ENCODE peak calls at places on chromosome 6, in five cellular contexts. One of them, this sample, is unnamed.
A peak's percentile ranks its signal among the peaks of the same experiment; 100 is the strongest.

GRCh38 chr6:166595061-166595780 is 8.7 kb upstream of the RAMACL start:
- DNase-seq in A549: no peak
- DNase-seq in astrocyte of the cerebellum: peak; percentile 80
- DNase-seq in heart left ventricle: no peak
- DNase-seq in brain microvascular endothelial cell: peak; percentile 88
- DNase-seq in this sample: peak; percentile 70

GRCh38 chr6:53679446-53679933 is 13.9 kb upstream of the KLHL31 start:
- DNase-seq in A549: peak; percentile 60
- DNase-seq in astrocyte of the cerebellum: peak; percentile 19
- DNase-seq in heart left ventricle: no peak
- DNase-seq in brain microvascular endothelial cell: peak; percentile 18
- DNase-seq in this sample: peak; percentile 27

GRCh38 chr6:6993503-6994237 is 114.1 kb upstream of the RREB1 start:
- DNase-seq in A549: no peak
- DNase-seq in astrocyte of the cerebellum: no peak
- DNase-seq in heart left ventricle: no peak
- DNase-seq in brain microvascular endothelial cell: no peak
- DNase-seq in this sample: no peak

GRCh38 chr6:104356197-104356596 is 503.5 kb downstream of the HACE1 start:
- DNase-seq in A549: no peak
- DNase-seq in astrocyte of the cerebellum: no peak
- DNase-seq in heart left ventricle: no peak
- DNase-seq in brain microvascular endothelial cell: no peak
- DNase-seq in this sample: no peak

GRCh38 chr6:157269261-157269794 is 54.0 kb downstream of the TMEM242 start:
- DNase-seq in A549: no peak
- DNase-seq in astrocyte of the cerebellum: peak; percentile 15
- DNase-seq in heart left ventricle: peak; percentile 87
- DNase-seq in brain microvascular endothelial cell: peak; percentile 65
- DNase-seq in this sample: peak; percentile 30

GRCh38 chr6:12962995-12963394 is 246.4 kb downstream of the PHACTR1 start:
- DNase-seq in A549: no peak
- DNase-seq in astrocyte of the cerebellum: no peak
- DNase-seq in heart left ventricle: no peak
- DNase-seq in brain microvascular endothelial cell: no peak
- DNase-seq in this sample: peak; percentile 55

GRCh38 chr6:55943329-55943728 is 67.9 kb upstream of the BMP5 start:
- DNase-seq in A549: no peak
- DNase-seq in astrocyte of the cerebellum: peak; percentile 11
- DNase-seq in heart left ventricle: no peak
- DNase-seq in brain microvascular endothelial cell: peak; percentile 18
- DNase-seq in this sample: peak; percentile 18

GRCh38 chr6:15355683-15356099 is 109.8 kb downstream of the JARID2 start:
- DNase-seq in A549: no peak
- DNase-seq in astrocyte of the cerebellum: no peak
- DNase-seq in heart left ventricle: no peak
- DNase-seq in brain microvascular endothelial cell: no peak
- DNase-seq in this sample: no peak

GRCh38 chr6:14290448-14291388 is 173.1 kb downstream of the CD83 start:
- DNase-seq in A549: no peak
- DNase-seq in astrocyte of the cerebellum: no peak
- DNase-seq in heart left ventricle: no peak
- DNase-seq in brain microvascular endothelial cell: no peak
- DNase-seq in this sample: no peak

GRCh38 chr6:129212081-129212480 is 329.1 kb downstream of the LAMA2 start:
- DNase-seq in A549: no peak
- DNase-seq in astrocyte of the cerebellum: no peak
- DNase-seq in heart left ventricle: no peak
- DNase-seq in brain microvascular endothelial cell: no peak
- DNase-seq in this sample: no peak

GRCh38 chr6:168937061-168937460 is 316.6 kb downstream of the THBS2 start:
- DNase-seq in A549: no peak
- DNase-seq in astrocyte of the cerebellum: no peak
- DNase-seq in heart left ventricle: no peak
- DNase-seq in brain microvascular endothelial cell: no peak
- DNase-seq in this sample: peak; percentile 48

GRCh38 chr6:150662814-150663213 is 63.1 kb downstream of the PLEKHG1 start:
- DNase-seq in A549: no peak
- DNase-seq in astrocyte of the cerebellum: no peak
- DNase-seq in heart left ventricle: no peak
- DNase-seq in brain microvascular endothelial cell: no peak
- DNase-seq in this sample: no peak

GRCh38 chr6:139296927-139297326 is 5.1 kb upstream of the TXLNB start:
- DNase-seq in A549: no peak
- DNase-seq in astrocyte of the cerebellum: peak; percentile 84
- DNase-seq in heart left ventricle: no peak
- DNase-seq in brain microvascular endothelial cell: peak; percentile 57
- DNase-seq in this sample: peak; percentile 68

GRCh38 chr6:41942045-41942851 is 640 bp upstream of the CCND3 start:
- DNase-seq in A549: no peak
- DNase-seq in astrocyte of the cerebellum: no peak
- DNase-seq in heart left ventricle: no peak
- DNase-seq in brain microvascular endothelial cell: no peak
- DNase-seq in this sample: peak; percentile 85

GRCh38 chr6:140602843-140603242 is 1228.4 kb upstream of the CITED2 start:
- DNase-seq in A549: no peak
- DNase-seq in astrocyte of the cerebellum: no peak
- DNase-seq in heart left ventricle: no peak
- DNase-seq in brain microvascular endothelial cell: no peak
- DNase-seq in this sample: no peak

GRCh38 chr6:43774776-43775583 is 5.0 kb downstream of the VEGFA start:
- DNase-seq in A549: peak; percentile 57
- DNase-seq in astrocyte of the cerebellum: no peak
- DNase-seq in heart left ventricle: peak; percentile 78
- DNase-seq in brain microvascular endothelial cell: peak; percentile 52
- DNase-seq in this sample: peak; percentile 66

GRCh38 chr6:43771858-43772570 is 2.0 kb downstream of the VEGFA start:
- DNase-seq in A549: peak; percentile 37
- DNase-seq in astrocyte of the cerebellum: no peak
- DNase-seq in heart left ventricle: peak; percentile 75
- DNase-seq in brain microvascular endothelial cell: peak; percentile 29
- DNase-seq in this sample: no peak

GRCh38 chr6:43773981-43774775 is 4.2 kb downstream of the VEGFA start:
- DNase-seq in A549: no peak
- DNase-seq in astrocyte of the cerebellum: no peak
- DNase-seq in heart left ventricle: no peak
- DNase-seq in brain microvascular endothelial cell: no peak
- DNase-seq in this sample: no peak

GRCh38 chr6:43772571-43773049 is 2.6 kb downstream of the VEGFA start:
- DNase-seq in A549: peak; percentile 28
- DNase-seq in astrocyte of the cerebellum: no peak
- DNase-seq in heart left ventricle: peak; percentile 44
- DNase-seq in brain microvascular endothelial cell: no peak
- DNase-seq in this sample: peak; percentile 46

GRCh38 chr6:43773050-43773956 is 3.3 kb downstream of the VEGFA start:
- DNase-seq in A549: peak; percentile 68
- DNase-seq in astrocyte of the cerebellum: no peak
- DNase-seq in heart left ventricle: peak; percentile 65
- DNase-seq in brain microvascular endothelial cell: no peak
- DNase-seq in this sample: no peak
- TF ChIP-seq CTCF in A549: peak; percentile 68
- TF ChIP-seq CTCF in astrocyte of the cerebellum: peak; percentile 79
- TF ChIP-seq CTCF in heart left ventricle: peak; percentile 74
- TF ChIP-seq CTCF in brain microvascular endothelial cell: peak; percentile 87
- TF ChIP-seq CTCF in this sample: peak; percentile 77

DNA sequence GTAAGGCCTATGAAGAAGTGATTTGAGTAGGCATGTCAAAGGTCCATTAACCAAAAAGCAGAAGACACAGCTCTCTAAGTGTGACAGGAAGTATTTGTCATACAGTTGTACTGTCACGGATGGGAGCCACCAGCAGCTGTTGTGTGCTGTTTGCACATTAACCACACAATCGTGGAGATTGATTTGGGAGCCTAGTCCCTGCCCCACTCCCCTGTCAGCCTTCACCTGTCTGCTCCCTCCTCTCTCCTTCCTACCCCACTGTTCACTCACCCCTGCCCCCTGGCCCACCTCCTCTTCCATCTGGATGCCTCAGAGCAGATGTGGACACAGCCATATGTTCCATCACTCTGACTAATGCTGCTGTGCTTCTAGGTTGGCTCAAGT is 124.7 kb upstream of the SPACA1 start:
- DNase-seq in A549: no peak
- DNase-seq in astrocyte of the cerebellum: no peak
- DNase-seq in heart left ventricle: no peak
- DNase-seq in brain microvascular endothelial cell: no peak
- DNase-seq in this sample: no peak
- H3K4me3 ChIP-seq in A549: no peak overlapping the region
- H3K4me3 ChIP-seq in astrocyte of the cerebellum: no peak overlapping the region
- H3K4me3 ChIP-seq in heart left ventricle: no peak overlapping the region
- H3K4me3 ChIP-seq in brain microvascular endothelial cell: no peak overlapping the region
- H3K4me3 ChIP-seq in this sample: no peak overlapping the region

DNA sequence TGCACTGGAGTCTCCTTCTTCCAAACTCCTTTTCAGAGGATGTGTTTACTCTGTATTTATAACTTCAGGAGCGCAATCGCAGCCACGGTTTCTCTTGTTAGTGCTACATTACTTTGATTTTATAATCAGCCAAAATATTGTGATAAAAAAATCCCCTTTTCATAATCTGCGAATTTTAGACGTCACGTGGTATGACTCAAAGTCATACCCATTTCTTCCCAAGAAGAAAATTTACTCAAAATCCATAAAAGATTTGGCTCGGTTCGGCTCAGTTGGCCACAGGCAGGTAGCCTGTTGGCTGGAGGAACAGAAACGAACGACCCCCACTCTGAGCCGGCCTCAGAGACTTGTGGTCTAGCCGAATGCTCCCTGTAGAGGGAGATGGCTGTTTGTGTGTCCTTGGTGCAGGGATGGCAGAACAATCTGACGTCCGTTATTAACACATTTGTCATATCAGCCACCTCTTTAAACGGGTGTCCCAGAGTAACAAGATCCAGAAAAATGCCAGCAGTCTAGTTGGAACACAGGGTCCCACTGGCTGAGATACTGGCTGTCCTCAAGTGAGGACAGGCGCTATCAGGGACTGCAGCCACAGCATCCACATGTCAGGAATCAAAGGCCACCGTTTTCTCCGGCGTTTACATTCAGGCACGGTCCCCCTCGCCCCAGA is 247.6 kb downstream of the DLL1 start:
- DNase-seq in A549: no peak
- DNase-seq in astrocyte of the cerebellum: no peak
- DNase-seq in heart left ventricle: no peak
- DNase-seq in brain microvascular endothelial cell: no peak
- DNase-seq in this sample: no peak
- TF ChIP-seq CTCF in A549: no peak
- TF ChIP-seq CTCF in astrocyte of the cerebellum: no peak
- TF ChIP-seq CTCF in heart left ventricle: peak; percentile 42
- TF ChIP-seq CTCF in brain microvascular endothelial cell: no peak
- TF ChIP-seq CTCF in this sample: no peak

GRCh38 chr6:68633654-68634502 is 1.2 kb upstream of the ADGRB3 start:
- DNase-seq in A549: no peak
- DNase-seq in astrocyte of the cerebellum: no peak
- DNase-seq in heart left ventricle: no peak
- DNase-seq in brain microvascular endothelial cell: no peak
- DNase-seq in this sample: no peak
- H3K4me3 ChIP-seq in A549: peak overlapping the region; percentile 58
- H3K4me3 ChIP-seq in astrocyte of the cerebellum: peak overlapping the region; percentile 68
- H3K4me3 ChIP-seq in heart left ventricle: peak overlapping the region; percentile 70
- H3K4me3 ChIP-seq in brain microvascular endothelial cell: peak overlapping the region; percentile 71
- H3K4me3 ChIP-seq in this sample: peak overlapping the region; percentile 49

GRCh38 chr6:5681480-5681879 is 325.2 kb downstream of the NRN1 start:
- DNase-seq in A549: no peak
- DNase-seq in astrocyte of the cerebellum: no peak
- DNase-seq in heart left ventricle: no peak
- DNase-seq in brain microvascular endothelial cell: no peak
- DNase-seq in this sample: no peak
- TF ChIP-seq CTCF in A549: no peak
- TF ChIP-seq CTCF in astrocyte of the cerebellum: no peak
- TF ChIP-seq CTCF in heart left ventricle: no peak
- TF ChIP-seq CTCF in brain microvascular endothelial cell: no peak
- TF ChIP-seq CTCF in this sample: no peak

GRCh38 chr6:146857180-146857959 is 258.6 kb downstream of the ADGB start:
- DNase-seq in A549: peak; percentile 73
- DNase-seq in astrocyte of the cerebellum: peak; percentile 68
- DNase-seq in heart left ventricle: peak; percentile 87
- DNase-seq in brain microvascular endothelial cell: peak; percentile 78
- DNase-seq in this sample: peak; percentile 93
- H3K4me3 ChIP-seq in A549: peak overlapping the region; percentile 26
- H3K4me3 ChIP-seq in astrocyte of the cerebellum: peak overlapping the region; percentile 25
- H3K4me3 ChIP-seq in heart left ventricle: peak overlapping the region; percentile 48
- H3K4me3 ChIP-seq in brain microvascular endothelial cell: peak overlapping the region; percentile 49
- H3K4me3 ChIP-seq in this sample: peak overlapping the region; percentile 28

GRCh38 chr6:74320715-74321114 is 624.7 kb downstream of the CD109 start:
- DNase-seq in A549: no peak
- DNase-seq in astrocyte of the cerebellum: no peak
- DNase-seq in heart left ventricle: no peak
- DNase-seq in brain microvascular endothelial cell: no peak
- DNase-seq in this sample: no peak

GRCh38 chr6:74320076-74320475 is 624.1 kb downstream of the CD109 start:
- DNase-seq in A549: peak; percentile 23
- DNase-seq in astrocyte of the cerebellum: no peak
- DNase-seq in heart left ventricle: no peak
- DNase-seq in brain microvascular endothelial cell: no peak
- DNase-seq in this sample: no peak

GRCh38 chr6:74319292-74319691 is 623.3 kb downstream of the CD109 start:
- DNase-seq in A549: no peak
- DNase-seq in astrocyte of the cerebellum: no peak
- DNase-seq in heart left ventricle: no peak
- DNase-seq in brain microvascular endothelial cell: no peak
- DNase-seq in this sample: no peak

GRCh38 chr6:74318738-74319137 is 622.7 kb downstream of the CD109 start:
- DNase-seq in A549: no peak
- DNase-seq in astrocyte of the cerebellum: no peak
- DNase-seq in heart left ventricle: no peak
- DNase-seq in brain microvascular endothelial cell: no peak
- DNase-seq in this sample: no peak
- TF ChIP-seq CTCF in A549: no peak
- TF ChIP-seq CTCF in astrocyte of the cerebellum: no peak
- TF ChIP-seq CTCF in heart left ventricle: no peak
- TF ChIP-seq CTCF in brain microvascular endothelial cell: no peak
- TF ChIP-seq CTCF in this sample: no peak

DNA sequence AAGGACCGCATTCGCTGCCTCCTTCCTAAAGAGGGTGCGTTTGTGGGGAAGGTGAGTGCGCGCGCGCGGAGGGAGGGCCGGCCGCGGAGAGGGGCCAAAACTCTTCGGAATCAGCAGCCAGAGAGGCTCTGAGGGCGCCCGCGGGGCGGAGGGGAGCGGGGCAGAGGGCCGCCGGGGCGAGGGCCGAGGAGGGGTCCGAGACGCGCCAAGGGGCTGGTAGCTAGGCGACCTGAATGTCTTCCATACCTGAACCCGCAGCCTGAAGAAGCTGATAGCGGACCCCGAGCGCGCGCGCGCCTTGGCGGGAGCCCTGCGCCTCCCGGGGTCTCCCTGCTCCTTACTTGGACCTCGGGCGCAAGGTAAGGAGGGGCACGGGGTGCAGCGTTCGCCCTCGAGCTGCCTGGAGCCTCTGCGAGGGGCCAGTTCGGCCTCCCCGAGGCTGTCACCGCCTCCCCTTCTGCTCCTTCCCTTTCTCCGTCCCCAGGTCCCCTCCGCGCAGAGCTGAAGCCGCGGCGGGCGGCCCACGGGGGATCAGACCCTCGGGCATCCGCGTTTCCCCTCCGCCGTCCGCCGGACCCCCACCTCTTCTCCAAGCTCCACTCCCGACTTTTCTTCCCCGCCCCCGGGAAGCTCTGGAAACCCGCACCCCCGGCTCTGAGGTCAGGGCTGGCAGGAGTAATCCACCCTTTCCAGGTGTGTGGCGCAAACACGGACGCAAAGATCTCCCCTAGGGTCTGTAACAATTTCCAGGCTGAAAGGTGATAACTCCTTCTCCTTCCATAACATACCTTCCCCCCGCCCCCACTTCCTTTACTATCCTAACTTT is 13.1 kb upstream of the DEK start:
- DNase-seq in A549: no peak
- DNase-seq in astrocyte of the cerebellum: no peak
- DNase-seq in heart left ventricle: no peak
- DNase-seq in brain microvascular endothelial cell: no peak
- DNase-seq in this sample: no peak
- H3K4me3 ChIP-seq in A549: peak overlapping the region; percentile 43
- H3K4me3 ChIP-seq in astrocyte of the cerebellum: peak overlapping the region; percentile 60
- H3K4me3 ChIP-seq in heart left ventricle: peak overlapping the region; percentile 54
- H3K4me3 ChIP-seq in brain microvascular endothelial cell: peak overlapping the region; percentile 56
- H3K4me3 ChIP-seq in this sample: peak overlapping the region; percentile 53

GRCh38 chr6:113488812-113489685 is 368.1 kb upstream of the MARCKS start:
- DNase-seq in A549: no peak
- DNase-seq in astrocyte of the cerebellum: no peak
- DNase-seq in heart left ventricle: no peak
- DNase-seq in brain microvascular endothelial cell: no peak
- DNase-seq in this sample: no peak
- TF ChIP-seq CTCF in A549: no peak
- TF ChIP-seq CTCF in astrocyte of the cerebellum: no peak
- TF ChIP-seq CTCF in heart left ventricle: no peak
- TF ChIP-seq CTCF in brain microvascular endothelial cell: peak; percentile 29
- TF ChIP-seq CTCF in this sample: no peak